ENCODE peak calls at places on chromosomes 1 and 21, in eight cellular contexts. K, W, I, E, G, O, V and Y are unnamed samples.

GRCh38 chr1:38077523-38078147 is 31.0 kb upstream of the POU3F1 start:
- DNase-seq in K (no peak), W (no peak), I (no peak), E (peak; percentile 92), G (no peak), O (no peak), V (no peak), Y (no peak)

GRCh38 chr21:32096411-32096810 is 182.4 kb downstream of the MIS18A start:
- DNase-seq in K (no peak), W (no peak), I (peak; percentile 18), E (no peak), G (peak; percentile 27), O (peak; percentile 59), V (no peak), Y (no peak)

GRCh38 chr1:58568911-58569310 is 8.1 kb downstream of the TACSTD2 start:
- DNase-seq in K (no peak), W (no peak), I (no peak), E (no peak), G (no peak), O (no peak), V (no peak), Y (no peak)

GRCh38 chr1:245704341-245704740 is 549.6 kb downstream of the KIF26B start:
- DNase-seq in K (no peak), W (no peak), I (no peak), E (no peak), G (no peak), O (no peak), V (no peak), Y (no peak)

GRCh38 chr1:116997011-116997410 is 4.5 kb upstream of the CD101 start:
- DNase-seq in K (no peak), W (no peak), I (no peak), E (no peak), G (peak; percentile 75), O (no peak), V (no peak), Y (no peak)

GRCh38 chr1:209625205-209625549 is 27.0 kb downstream of the LAMB3 start:
- DNase-seq in K (no peak), W (no peak), I (no peak), E (no peak), G (peak; percentile 49), O (no peak), V (no peak), Y (peak; percentile 52)

GRCh38 chr1:81681570-81681969 is 119.2 kb upstream of the ADGRL2 start:
- DNase-seq in K (no peak), W (no peak), I (no peak), E (no peak), G (no peak), O (no peak), V (no peak), Y (no peak)

GRCh38 chr1:58735591-58735990 is 35.7 kb upstream of the MYSM1 start:
- DNase-seq in K (no peak), W (no peak), I (no peak), E (no peak), G (no peak), O (no peak), V (no peak), Y (no peak)

GRCh38 chr1:203797948-203798347 is 2.5 kb downstream of the ZBED6 start:
- DNase-seq in K (no peak), W (no peak), I (no peak), E (no peak), G (no peak), O (no peak), V (no peak), Y (peak; percentile 20)